ENCODE peak calls at places on chromosomes 6 and 20, in five cellular contexts. O is KG1, R is M059J, N is fibroblast of pulmonary artery, Y is NB4. J is an unnamed sample.

GRCh38 chr6:145953200-145953599 is 11.0 kb downstream of the SHPRH start:
- DNase-seq in Y (no peak), N (no peak), R (no peak), O (no peak), J (no peak)

GRCh38 chr20:61770203-61770602 is 295.5 kb downstream of the TAF4 start:
- DNase-seq in R (no peak), Y (no peak), N (no peak), O (no peak), J (no peak)

GRCh38 chr6:134295953-134296553 is 21.9 kb downstream of the SGK1 start:
- DNase-seq in Y (peak), N (peak), O (no peak), R (peak), J (peak)

GRCh38 chr20:56343861-56344381 is 14.9 kb upstream of the FAM210B start:
- DNase-seq in O (no peak), N (peak), R (peak), Y (peak), J (no peak)

GRCh38 chr6:20642441-20642840 is 108.2 kb downstream of the CDKAL1 start:
- DNase-seq in Y (no peak), N (no peak), R (no peak), O (no peak), J (no peak)

GRCh38 chr6:167350322-167350721 is 25.4 kb downstream of the TTLL2 start:
- DNase-seq in O (no peak), Y (no peak), N (no peak), R (no peak), J (peak)

GRCh38 chr6:136250686-136251008 is 536 bp upstream of the MTFR2 start:
- DNase-seq in R (no peak), O (no peak), N (no peak), Y (no peak), J (no peak)

GRCh38 chr6:55670850-55671413 is 91.9 kb upstream of the HMGCLL1 start:
- DNase-seq in Y (no peak), O (no peak), R (no peak), N (no peak), J (no peak)

GRCh38 chr20:41991412-41991811 is 373.2 kb upstream of the CHD6 start:
- DNase-seq in R (no peak), Y (no peak), O (no peak), N (no peak), J (no peak)

GRCh38 chr20:8903655-8904605 is 165.0 kb upstream of the PLCB4 start:
- DNase-seq in O (no peak), R (peak), N (no peak), Y (no peak), J (no peak)

GRCh38 chr6:167858086-167858591 is 31.4 kb downstream of the AFDN start:
- DNase-seq in O (no peak), N (peak), R (peak), Y (no peak), J (no peak)

GRCh38 chr6:24492475-24492874 is 2.3 kb upstream of the ALDH5A1 start:
- DNase-seq in R (peak), O (no peak), N (peak), Y (no peak), J (no peak)

GRCh38 chr6:3328796-3329195 is 70.0 kb downstream of the PSMG4 start:
- DNase-seq in Y (no peak), O (no peak), N (no peak), R (no peak), J (no peak)

GRCh38 chr20:47638851-47639250 is 137.2 kb downstream of the NCOA3 start:
- DNase-seq in R (no peak), O (no peak), Y (no peak), N (no peak), J (no peak)

GRCh38 chr20:48523191-48523757 is 304.5 kb downstream of the PREX1 start:
- DNase-seq in N (peak), Y (peak), R (peak), O (no peak), J (no peak)

GRCh38 chr6:15675537-15676170 is 12.8 kb upstream of the DTNBP1 start:
- DNase-seq in N (no peak), O (no peak), Y (no peak), R (no peak), J (no peak)

GRCh38 chr6:105226598-105227291 is 46.9 kb upstream of the POPDC3 start:
- DNase-seq in O (no peak), Y (no peak), R (peak), N (peak), J (no peak)

GRCh38 chr6:81863123-81863522 is 110.6 kb upstream of the TENT5A start:
- DNase-seq in N (no peak), O (no peak), R (no peak), Y (no peak), J (no peak)

GRCh38 chr6:72216222-72217106 is 330.1 kb downstream of the RIMS1 start:
- DNase-seq in Y (no peak), N (no peak), R (no peak), O (no peak), J (no peak)

GRCh38 chr6:144797881-144798589 is 512.9 kb downstream of the UTRN start:
- DNase-seq in R (peak), O (no peak), N (peak), Y (no peak), J (no peak)

GRCh38 chr6:116268589-116269293 is 11.0 kb downstream of the TSPYL1 start:
- DNase-seq in R (peak), Y (peak), N (peak), O (peak), J (peak)

GRCh38 chr6:131858765-131859490 is 51.1 kb downstream of the ENPP1 start:
- DNase-seq in R (peak), O (no peak), N (peak), Y (no peak), J (no peak)

GRCh38 chr6:48048460-48049146 is 62.4 kb downstream of the PTCHD4 start:
- DNase-seq in Y (peak), N (no peak), O (no peak), R (no peak), J (no peak)

GRCh38 chr6:14682821-14683220 is 563.0 kb upstream of the JARID2 start:
- DNase-seq in O (no peak), R (peak), N (peak), Y (no peak), J (no peak)

GRCh38 chr6:135176464-135176863 is 4.6 kb upstream of the MYB start:
- DNase-seq in N (no peak), O (no peak), R (no peak), Y (peak), J (no peak)

GRCh38 chr6:22575190-22575589 is 5.8 kb downstream of the HDGFL1 start:
- DNase-seq in O (no peak), Y (no peak), N (peak), R (peak), J (no peak)

GRCh38 chr6:157372501-157373280 is 8.3 kb upstream of the ZDHHC14 start:
- DNase-seq in Y (no peak), N (no peak), O (no peak), R (no peak), J (no peak)

GRCh38 chr6:42010185-42010872 is 40.0 kb upstream of the TAF8 start:
- DNase-seq in N (peak), O (no peak), Y (peak), R (peak), J (peak)